ENCODE peak calls at places on chromosome 22, in four cellular contexts. One of them, this sample, is unnamed.

GRCh38 chr22:45051419-45051818 is 41.6 kb upstream of the PHF21B start:
- DNase-seq in mammary epithelial cell: no peak
- DNase-seq in PC-9: no peak
- DNase-seq in GM23338: no peak
- DNase-seq in this sample: no peak

GRCh38 chr22:23137905-23138520 is 3.8 kb downstream of the RSPH14 start:
- DNase-seq in GM23338: no peak
- DNase-seq in PC-9: no peak
- DNase-seq in mammary epithelial cell: peak
- DNase-seq in this sample: peak

GRCh38 chr22:41305646-41306045 is 4.3 kb downstream of the ZC3H7B start:
- DNase-seq in mammary epithelial cell: peak
- DNase-seq in GM23338: no peak
- DNase-seq in PC-9: peak
- DNase-seq in this sample: no peak

GRCh38 chr22:50018608-50019291 is 6.2 kb upstream of the IL17REL start:
- DNase-seq in mammary epithelial cell: no peak
- DNase-seq in GM23338: no peak
- DNase-seq in PC-9: no peak
- DNase-seq in this sample: no peak

GRCh38 chr22:32144875-32145274 is 14.2 kb downstream of the C22orf42 start:
- DNase-seq in GM23338: no peak
- DNase-seq in mammary epithelial cell: no peak
- DNase-seq in PC-9: no peak
- DNase-seq in this sample: no peak

GRCh38 chr22:31378123-31378522 is 21.3 kb upstream of the DRG1 start:
- DNase-seq in GM23338: no peak
- DNase-seq in PC-9: no peak
- DNase-seq in mammary epithelial cell: no peak
- DNase-seq in this sample: no peak

GRCh38 chr22:31938258-31938657 is 6.1 kb upstream of the YWHAH start:
- DNase-seq in mammary epithelial cell: no peak
- DNase-seq in PC-9: no peak
- DNase-seq in GM23338: no peak
- DNase-seq in this sample: no peak

GRCh38 chr22:46018859-46019258 is 41.9 kb upstream of the WNT7B start:
- DNase-seq in PC-9: peak
- DNase-seq in mammary epithelial cell: no peak
- DNase-seq in GM23338: no peak
- DNase-seq in this sample: no peak

GRCh38 chr22:32957093-32957835 is 100.9 kb downstream of the SYN3 start:
- DNase-seq in PC-9: no peak
- DNase-seq in GM23338: no peak
- DNase-seq in mammary epithelial cell: no peak
- DNase-seq in this sample: no peak

GRCh38 chr22:50247748-50248147 is 2.9 kb upstream of the TUBGCP6 start:
- DNase-seq in mammary epithelial cell: no peak
- DNase-seq in PC-9: no peak
- DNase-seq in GM23338: peak
- DNase-seq in this sample: no peak

GRCh38 chr22:23380911-23381310 is 199.2 kb downstream of the IGLL1 start:
- DNase-seq in GM23338: no peak
- DNase-seq in PC-9: no peak
- DNase-seq in mammary epithelial cell: no peak
- DNase-seq in this sample: no peak

GRCh38 chr22:47197735-47198500 is 435.5 kb downstream of the TBC1D22A start:
- DNase-seq in mammary epithelial cell: no peak
- DNase-seq in GM23338: no peak
- DNase-seq in PC-9: no peak
- DNase-seq in this sample: no peak

GRCh38 chr22:20186183-20186870 is 35.5 kb upstream of the CCDC188 start:
- DNase-seq in mammary epithelial cell: no peak
- DNase-seq in PC-9: no peak
- DNase-seq in GM23338: peak
- DNase-seq in this sample: no peak

GRCh38 chr22:42928969-42929837 is 72.1 kb upstream of the ARFGAP3 start:
- DNase-seq in mammary epithelial cell: no peak
- DNase-seq in PC-9: no peak
- DNase-seq in GM23338: no peak
- DNase-seq in this sample: no peak

GRCh38 chr22:41524809-41525449 is 19.3 kb downstream of the POLR3H start:
- DNase-seq in PC-9: no peak
- DNase-seq in GM23338: peak
- DNase-seq in mammary epithelial cell: no peak
- DNase-seq in this sample: peak

GRCh38 chr22:45069925-45070324 is 60.1 kb upstream of the PHF21B start:
- DNase-seq in mammary epithelial cell: peak
- DNase-seq in PC-9: peak
- DNase-seq in GM23338: no peak
- DNase-seq in this sample: no peak

GRCh38 chr22:22598144-22598543 is 39.1 kb upstream of the PRAME start:
- DNase-seq in mammary epithelial cell: no peak
- DNase-seq in GM23338: no peak
- DNase-seq in PC-9: no peak
- DNase-seq in this sample: no peak

GRCh38 chr22:49814164-49814686 is 13.4 kb downstream of the BRD1 start:
- DNase-seq in GM23338: no peak
- DNase-seq in mammary epithelial cell: no peak
- DNase-seq in PC-9: no peak
- DNase-seq in this sample: no peak

GRCh38 chr22:49975543-49976389 is 15.2 kb downstream of the PIM3 start:
- DNase-seq in PC-9: peak
- DNase-seq in GM23338: peak
- DNase-seq in mammary epithelial cell: no peak
- DNase-seq in this sample: no peak

GRCh38 chr22:30826670-30827355 is 132.1 kb downstream of the OSBP2 start:
- DNase-seq in mammary epithelial cell: no peak
- DNase-seq in PC-9: no peak
- DNase-seq in GM23338: no peak
- DNase-seq in this sample: no peak

GRCh38 chr22:31821572-31821971 is 67.8 kb downstream of the DEPDC5 start:
- DNase-seq in PC-9: no peak
- DNase-seq in mammary epithelial cell: no peak
- DNase-seq in GM23338: no peak
- DNase-seq in this sample: no peak

GRCh38 chr22:22932512-22932941 is 44.9 kb downstream of the IGLL5 start:
- DNase-seq in GM23338: no peak
- DNase-seq in PC-9: no peak
- DNase-seq in mammary epithelial cell: no peak
- DNase-seq in this sample: no peak

GRCh38 chr22:27462190-27462589 is 339.4 kb downstream of the MN1 start:
- DNase-seq in GM23338: no peak
- DNase-seq in PC-9: peak
- DNase-seq in mammary epithelial cell: no peak
- DNase-seq in this sample: no peak

GRCh38 chr22:26215766-26216165 is 46.5 kb downstream of the SEZ6L start:
- DNase-seq in GM23338: no peak
- DNase-seq in PC-9: no peak
- DNase-seq in mammary epithelial cell: no peak
- DNase-seq in this sample: no peak

GRCh38 chr22:50665212-50665611 is 7.4 kb upstream of the SHANK3 start:
- DNase-seq in mammary epithelial cell: no peak
- DNase-seq in GM23338: no peak
- DNase-seq in PC-9: peak
- DNase-seq in this sample: no peak

GRCh38 chr22:20549232-20549841 is 41.9 kb downstream of the MED15 start:
- DNase-seq in GM23338: peak
- DNase-seq in PC-9: no peak
- DNase-seq in mammary epithelial cell: no peak
- DNase-seq in this sample: peak

GRCh38 chr22:20436309-20437252 is 1.0 kb downstream of the SCARF2 start:
- DNase-seq in GM23338: peak
- DNase-seq in mammary epithelial cell: no peak
- DNase-seq in PC-9: no peak
- DNase-seq in this sample: no peak

GRCh38 chr22:42743501-42743991 is 22.9 kb upstream of the A4GALT start:
- DNase-seq in PC-9: no peak
- DNase-seq in GM23338: peak
- DNase-seq in mammary epithelial cell: no peak
- DNase-seq in this sample: no peak

GRCh38 chr22:46483353-46483752 is 54.1 kb downstream of the CELSR1 start:
- DNase-seq in GM23338: no peak
- DNase-seq in mammary epithelial cell: no peak
- DNase-seq in PC-9: no peak
- DNase-seq in this sample: no peak

GRCh38 chr22:44666207-44666585 is 35.8 kb upstream of the PRR5 start:
- DNase-seq in PC-9: no peak
- DNase-seq in mammary epithelial cell: no peak
- DNase-seq in GM23338: no peak
- DNase-seq in this sample: no peak

GRCh38 chr22:20885557-20886323 is 26.9 kb downstream of the SNAP29 start:
- DNase-seq in PC-9: peak
- DNase-seq in GM23338: peak
- DNase-seq in mammary epithelial cell: peak
- DNase-seq in this sample: peak

GRCh38 chr22:33038836-33039235 is 19.3 kb downstream of the SYN3 start:
- DNase-seq in mammary epithelial cell: no peak
- DNase-seq in PC-9: no peak
- DNase-seq in GM23338: no peak
- DNase-seq in this sample: no peak

GRCh38 chr22:23242473-23243001 is 62.2 kb downstream of the BCR start:
- DNase-seq in GM23338: peak
- DNase-seq in PC-9: no peak
- DNase-seq in mammary epithelial cell: no peak
- DNase-seq in this sample: no peak

GRCh38 chr22:48366056-48366455 is 1461.6 kb downstream of the BRD1 start:
- DNase-seq in PC-9: no peak
- DNase-seq in GM23338: no peak
- DNase-seq in mammary epithelial cell: no peak
- DNase-seq in this sample: no peak
- H2AFZ ChIP-seq in PC-9: no peak
- H2AFZ ChIP-seq in GM23338: no peak
- H2AFZ ChIP-seq in mammary epithelial cell: no peak
- H2AFZ ChIP-seq in this sample: no peak

GRCh38 chr22:37122598-37123180 is 13.2 kb upstream of the TMPRSS6 start:
- DNase-seq in mammary epithelial cell: no peak
- DNase-seq in PC-9: no peak
- DNase-seq in GM23338: no peak
- DNase-seq in this sample: no peak
- H2AFZ ChIP-seq in mammary epithelial cell: peak
- H2AFZ ChIP-seq in PC-9: peak
- H2AFZ ChIP-seq in GM23338: no peak
- H2AFZ ChIP-seq in this sample: peak

GRCh38 chr22:38173156-38173906 is 8.3 kb downstream of the PLA2G6 start:
- DNase-seq in GM23338: no peak
- DNase-seq in PC-9: no peak
- DNase-seq in mammary epithelial cell: no peak
- DNase-seq in this sample: no peak

GRCh38 chr22:38172489-38173155 is 9.0 kb downstream of the PLA2G6 start:
- DNase-seq in GM23338: no peak
- DNase-seq in mammary epithelial cell: peak
- DNase-seq in PC-9: no peak
- DNase-seq in this sample: no peak

GRCh38 chr22:38174626-38175025 is 7.0 kb downstream of the PLA2G6 start:
- DNase-seq in GM23338: no peak
- DNase-seq in mammary epithelial cell: no peak
- DNase-seq in PC-9: no peak
- DNase-seq in this sample: no peak

GRCh38 chr22:38170469-38170868 is 11.2 kb downstream of the PLA2G6 start:
- DNase-seq in mammary epithelial cell: no peak
- DNase-seq in PC-9: no peak
- DNase-seq in GM23338: no peak
- DNase-seq in this sample: no peak

GRCh38 chr22:38172016-38172431 is 9.6 kb downstream of the PLA2G6 start:
- DNase-seq in GM23338: no peak
- DNase-seq in PC-9: no peak
- DNase-seq in mammary epithelial cell: peak
- DNase-seq in this sample: no peak
- H2AFZ ChIP-seq in GM23338: no peak
- H2AFZ ChIP-seq in PC-9: no peak
- H2AFZ ChIP-seq in mammary epithelial cell: no peak
- H2AFZ ChIP-seq in this sample: no peak

GRCh38 chr22:24945430-24945829 is 1.1 kb downstream of the LHFPL7 start:
- DNase-seq in GM23338: no peak
- DNase-seq in PC-9: no peak
- DNase-seq in mammary epithelial cell: no peak
- DNase-seq in this sample: no peak

GRCh38 chr22:24944224-24944937 is 2.1 kb downstream of the LHFPL7 start:
- DNase-seq in GM23338: no peak
- DNase-seq in mammary epithelial cell: no peak
- DNase-seq in PC-9: no peak
- DNase-seq in this sample: no peak

GRCh38 chr22:24947881-24948280 is 1.4 kb upstream of the LHFPL7 start:
- DNase-seq in mammary epithelial cell: no peak
- DNase-seq in GM23338: peak
- DNase-seq in PC-9: no peak
- DNase-seq in this sample: no peak

GRCh38 chr22:24948356-24949202 is 2.1 kb upstream of the LHFPL7 start:
- DNase-seq in GM23338: peak
- DNase-seq in mammary epithelial cell: no peak
- DNase-seq in PC-9: no peak
- DNase-seq in this sample: no peak

DNA sequence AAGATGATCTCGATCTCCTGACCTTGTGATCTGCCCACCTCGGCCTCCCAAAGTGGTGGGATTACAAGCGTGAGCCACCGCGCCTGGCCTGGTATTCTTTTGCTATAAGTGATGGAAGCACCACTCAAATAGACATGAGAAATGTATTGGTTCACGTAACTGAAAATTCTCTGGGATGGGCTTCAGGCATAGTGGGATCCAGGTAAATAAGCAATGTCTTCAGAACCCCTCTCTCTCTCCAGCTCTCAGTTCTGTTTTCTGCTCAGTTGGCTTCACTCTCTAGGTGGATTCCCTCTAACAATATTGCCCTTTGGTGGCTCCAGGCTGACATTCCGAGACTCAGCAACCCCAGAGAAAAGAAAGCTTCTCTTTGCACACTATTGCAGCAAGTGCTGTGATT is 889 bp upstream of the LHFPL7 start:
- DNase-seq in PC-9: no peak
- DNase-seq in GM23338: no peak
- DNase-seq in mammary epithelial cell: no peak
- DNase-seq in this sample: no peak
- H2AFZ ChIP-seq in PC-9: no peak
- H2AFZ ChIP-seq in GM23338: peak
- H2AFZ ChIP-seq in mammary epithelial cell: no peak
- H2AFZ ChIP-seq in this sample: no peak

DNA sequence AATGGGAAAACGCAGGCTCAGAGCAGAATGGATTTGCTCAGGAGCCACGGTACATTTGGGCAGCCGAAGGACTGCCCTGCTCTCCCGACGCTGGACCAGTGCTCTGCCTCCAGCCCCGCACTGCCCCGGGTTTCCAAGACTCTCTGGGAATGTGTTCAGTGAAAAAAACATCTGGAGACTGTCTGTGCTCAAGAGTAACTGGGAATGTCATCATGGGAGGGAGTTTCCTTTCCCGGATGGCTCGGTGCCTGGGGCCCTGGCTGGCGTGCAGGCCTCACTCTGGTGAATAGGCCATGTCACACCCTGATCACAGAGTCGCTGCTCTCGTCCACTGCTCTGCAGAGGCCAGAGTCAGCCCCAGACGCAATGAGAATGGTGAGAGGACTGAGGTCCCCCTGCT is 9.8 kb upstream of the APOL6 start:
- DNase-seq in PC-9: no peak
- DNase-seq in GM23338: no peak
- DNase-seq in mammary epithelial cell: no peak
- DNase-seq in this sample: no peak
- H2AFZ ChIP-seq in PC-9: no peak
- H2AFZ ChIP-seq in GM23338: peak
- H2AFZ ChIP-seq in mammary epithelial cell: peak
- H2AFZ ChIP-seq in this sample: no peak

This sample was measured in DND-41.